ENCODE peak calls at places on chromosomes 16 and 17, in ten cellular contexts. T is HCT116, X is IMR-90, G is Peyer's patch, N is transverse colon, W is testis, M is vagina, R is tibial nerve, I is K562, S is A549. K is an unnamed sample.

GRCh38 chr16:56041556-56042140 is 149.6 kb upstream of the GNAO1 start:
- DNase-seq in T (peak; percentile 7), X (no peak), G (no peak), N (peak; percentile 14), W (peak; percentile 52), M (no peak), R (no peak), I (peak; percentile 32), S (peak; percentile 36), K (peak; percentile 36)

GRCh38 chr16:21088646-21089538 is 61.8 kb downstream of the DNAH3 start:
- DNase-seq in T (no peak), X (peak; percentile 69), G (no peak), N (no peak), W (no peak), M (no peak), R (no peak), I (no peak), S (no peak), K (no peak)

GRCh38 chr17:75472119-75472518 is 15.7 kb downstream of the TMEM94 start:
- DNase-seq in T (no peak), X (no peak), G (no peak), N (no peak), W (no peak), M (no peak), R (no peak), I (no peak), S (no peak), K (no peak)

GRCh38 chr17:1617620-1618174 is 10.9 kb downstream of the SLC43A2 start:
- DNase-seq in T (peak; percentile 93), X (peak; percentile 77), G (no peak), N (peak; percentile 82), W (peak; percentile 36), M (no peak), R (peak; percentile 34), I (peak; percentile 71), S (peak; percentile 88), K (no peak)

GRCh38 chr16:66250686-66251405 is 115.6 kb upstream of the CDH5 start:
- DNase-seq in T (no peak), X (peak; percentile 73), G (peak; percentile 16), N (peak; percentile 48), W (peak; percentile 78), M (no peak), R (peak; percentile 86), I (no peak), S (no peak), K (peak; percentile 69)

GRCh38 chr17:47789611-47790520 is 31.7 kb downstream of the OSBPL7 start:
- DNase-seq in T (no peak), X (peak; percentile 38), G (peak; percentile 20), N (peak; percentile 49), W (peak; percentile 66), M (no peak), R (peak; percentile 19), I (peak; percentile 71), S (peak; percentile 79), K (peak; percentile 79)

GRCh38 chr16:84844049-84844350 is 24.2 kb downstream of the CRISPLD2 start:
- DNase-seq in T (no peak), X (no peak), G (no peak), N (peak; percentile 60), W (no peak), M (no peak), R (no peak), I (no peak), S (no peak), K (no peak)

GRCh38 chr17:44308320-44308818 is at the start of gene RUNDC3A:
- DNase-seq in T (peak; percentile 36), X (peak; percentile 69), G (peak; percentile 69), N (peak; percentile 81), W (peak; percentile 92), M (no peak), R (peak; percentile 69), I (peak; percentile 98), S (peak; percentile 80), K (peak; percentile 88)

GRCh38 chr16:57624806-57625500 is 3.5 kb upstream of the ADGRG1 start:
- DNase-seq in T (no peak), X (no peak), G (no peak), N (no peak), W (no peak), M (no peak), R (no peak), I (no peak), S (no peak), K (no peak)

GRCh38 chr16:57622361-57623250 is 5.8 kb upstream of the ADGRG1 start:
- DNase-seq in T (no peak), X (no peak), G (no peak), N (no peak), W (peak; percentile 73), M (no peak), R (no peak), I (no peak), S (peak; percentile 72), K (no peak)

GRCh38 chr16:57621521-57622268 is 6.7 kb upstream of the ADGRG1 start:
- DNase-seq in T (no peak), X (no peak), G (no peak), N (no peak), W (no peak), M (no peak), R (no peak), I (no peak), S (no peak), K (no peak)

GRCh38 chr16:57624044-57624688 is 4.3 kb upstream of the ADGRG1 start:
- DNase-seq in T (no peak), X (peak; percentile 42), G (no peak), N (no peak), W (no peak), M (no peak), R (no peak), I (no peak), S (peak; percentile 54), K (no peak)

GRCh38 chr16:57623251-57624043 is 5.0 kb upstream of the ADGRG1 start:
- DNase-seq in T (peak; percentile 55), X (peak; percentile 52), G (no peak), N (peak; percentile 65), W (peak; percentile 95), M (no peak), R (no peak), I (peak; percentile 56), S (peak; percentile 87), K (peak; percentile 58)
- H3K27ac ChIP-seq in T (peak overlapping the region; percentile 44), X (no peak overlapping the region), G (no peak overlapping the region), N (peak overlapping the region; percentile 25), W (peak overlapping the region; percentile 12), M (peak overlapping the region; percentile 52), R (peak overlapping the region; percentile 43), I (no peak overlapping the region), S (peak overlapping the region; percentile 91), K (no peak overlapping the region)

DNA sequence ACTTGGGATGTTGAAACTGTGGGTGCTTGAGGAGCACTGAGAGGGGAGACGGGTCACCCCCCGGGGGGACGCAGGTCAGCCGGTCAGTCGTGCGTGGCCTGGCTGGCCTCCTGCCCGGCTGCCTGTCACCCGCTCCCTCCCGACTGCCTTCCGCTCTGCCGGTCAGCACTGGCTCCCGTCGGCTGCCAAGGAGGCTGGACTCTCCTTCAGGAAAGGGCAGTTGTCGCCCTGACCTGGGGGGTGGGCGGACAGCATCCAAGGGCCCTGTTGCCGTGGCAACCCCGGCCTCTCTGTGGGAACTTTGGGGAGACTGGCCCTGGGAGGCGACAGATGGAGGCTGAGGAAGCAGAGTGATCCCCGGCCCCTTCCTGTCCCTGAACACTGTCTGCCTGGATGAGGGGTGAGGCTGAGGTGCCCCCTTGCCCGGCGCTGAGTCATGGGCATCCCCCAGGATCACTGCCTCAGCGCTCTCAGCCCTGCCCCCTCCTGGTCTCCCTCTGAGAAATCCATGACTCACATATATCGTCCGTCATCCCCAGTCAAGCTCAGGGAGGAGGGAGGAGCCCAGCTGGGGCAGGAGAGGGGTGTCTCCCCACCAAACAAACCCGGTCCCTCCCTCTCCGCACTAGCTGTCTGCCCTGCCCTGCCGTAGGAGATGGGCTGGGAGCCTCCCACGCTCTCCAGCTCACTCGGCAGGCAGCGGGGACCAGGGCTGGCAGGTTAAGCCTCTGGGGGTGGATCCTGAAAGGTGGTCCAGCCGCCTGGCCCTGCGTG is at the start of gene ADGRG1:
- DNase-seq in T (peak; percentile 71), X (peak; percentile 97), G (no peak), N (no peak), W (peak; percentile 90), M (no peak), R (peak; percentile 56), I (peak; percentile 89), S (peak; percentile 93), K (peak; percentile 73)
- TF ChIP-seq CTCF in T (no peak), X (peak; percentile 27), G (no peak), N (no peak), W (no peak), M (no peak), R (no peak), I (peak; percentile 31), S (no peak), K (no peak)

GRCh38 chr17:3963214-3964201 is 729 bp downstream of the ATP2A3 start:
- DNase-seq in T (no peak), X (no peak), G (peak; percentile 97), N (peak; percentile 73), W (no peak), M (no peak), R (no peak), I (peak; percentile 58), S (no peak), K (no peak)
- TF ChIP-seq POLR2A in T (peak; percentile 3), X (no peak), G (no peak), N (peak; percentile 20), W (no peak), M (no peak), R (no peak), I (peak; percentile 36), S (no peak), K (no peak)

GRCh38 chr16:67883872-67884261 is 818 bp upstream of the NRN1L start:
- DNase-seq in T (peak; percentile 29), X (peak; percentile 26), G (peak; percentile 74), N (peak; percentile 72), W (peak; percentile 52), M (no peak), R (peak; percentile 61), I (peak; percentile 77), S (peak; percentile 59), K (peak; percentile 49)

GRCh38 chr16:67884684-67885083 is at the start of gene NRN1L:
- DNase-seq in T (no peak), X (peak; percentile 89), G (peak; percentile 31), N (peak; percentile 83), W (peak; percentile 93), M (peak; percentile 87), R (peak; percentile 86), I (peak; percentile 96), S (no peak), K (peak; percentile 92)

GRCh38 chr16:67881557-67882220 is 3.0 kb upstream of the NRN1L start:
- DNase-seq in T (no peak), X (no peak), G (no peak), N (no peak), W (peak; percentile 78), M (no peak), R (no peak), I (no peak), S (no peak), K (peak; percentile 80)

GRCh38 chr16:67882374-67883145 is 2.1 kb upstream of the NRN1L start:
- DNase-seq in T (no peak), X (no peak), G (no peak), N (no peak), W (no peak), M (no peak), R (no peak), I (no peak), S (no peak), K (peak; percentile 80)

DNA sequence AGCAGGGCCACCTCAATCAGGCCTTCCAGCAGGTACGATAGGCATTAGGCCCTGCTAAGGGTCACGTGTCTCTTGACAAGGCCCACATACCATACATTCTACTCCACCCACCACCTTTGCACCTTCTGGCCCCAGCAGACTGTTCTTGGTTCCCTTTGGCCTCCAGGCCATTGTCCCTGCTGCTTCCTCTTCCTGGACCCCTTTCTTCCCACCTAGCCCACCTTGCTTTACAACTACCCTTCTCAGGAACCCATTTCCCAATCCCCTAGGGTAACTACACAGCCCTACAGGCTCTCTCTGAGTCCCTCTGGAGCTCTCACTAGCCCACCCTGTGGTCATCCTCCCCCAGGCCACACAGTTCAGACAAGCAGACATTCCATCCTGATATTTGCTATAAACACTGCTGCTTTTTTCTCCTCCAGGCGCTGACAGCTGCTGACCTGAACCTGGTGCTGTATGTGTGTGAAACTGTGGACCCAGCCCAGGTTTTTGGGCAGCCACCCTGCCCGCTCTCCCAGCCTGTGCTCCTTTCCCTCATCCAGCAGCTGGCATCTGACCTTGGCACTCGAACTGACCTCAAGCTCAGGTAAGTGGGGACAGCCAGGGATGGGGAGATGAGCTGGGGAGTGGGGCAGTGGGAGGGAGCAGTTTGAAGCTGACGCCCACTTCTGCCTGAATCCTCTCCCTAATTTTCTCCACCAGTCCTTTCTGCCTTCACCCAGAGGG is 1.4 kb upstream of the NRN1L start:
- DNase-seq in T (no peak), X (no peak), G (no peak), N (peak; percentile 43), W (no peak), M (peak; percentile 77), R (no peak), I (no peak), S (no peak), K (no peak)
- H3K27ac ChIP-seq in T (no peak overlapping the region), X (no peak overlapping the region), G (no peak overlapping the region), N (peak overlapping the region; percentile 36), W (no peak overlapping the region), M (no peak overlapping the region), R (no peak overlapping the region), I (no peak overlapping the region), S (no peak overlapping the region), K (peak overlapping the region; percentile 87)

K was measured in heart left ventricle.